ENCODE peak calls at places on chromosome 4, in six cellular contexts. K is endothelial cell of umbilical vein, Y is A549, M is K562, B is HepG2, D is GM12878. A is an unnamed sample.

GRCh38 chr4:147136308-147136707 is 190.6 kb upstream of the TTC29 start:
- DNase-seq in D (no peak), M (no peak), K (no peak), B (no peak), Y (no peak), A (no peak)

GRCh38 chr4:72631296-72631695 is 62.3 kb upstream of the ADAMTS3 start:
- DNase-seq in Y (no peak), M (peak; percentile 7), K (no peak), D (no peak), B (no peak), A (no peak)

GRCh38 chr4:88854481-88854880 is 156.9 kb upstream of the NAP1L5 start:
- DNase-seq in K (no peak), Y (no peak), M (no peak), D (no peak), B (no peak), A (no peak)

GRCh38 chr4:153154010-153154975 is 50.0 kb upstream of the TRIM2 start:
- DNase-seq in D (no peak), K (peak; percentile 57), M (no peak), Y (no peak), B (no peak), A (no peak)

GRCh38 chr4:181662383-181662782 is 580.8 kb upstream of the TENM3 start:
- DNase-seq in M (no peak), K (no peak), B (no peak), D (no peak), Y (no peak), A (no peak)

GRCh38 chr4:161728929-161729328 is 434.9 kb downstream of the FSTL5 start:
- DNase-seq in M (no peak), D (no peak), Y (no peak), B (no peak), K (no peak), A (no peak)

GRCh38 chr4:113809313-113809712 is 47.8 kb upstream of the CAMK2D start:
- DNase-seq in M (no peak), B (no peak), K (no peak), Y (no peak), D (no peak), A (no peak)

GRCh38 chr4:34939073-34939472 is 1305.2 kb downstream of the ARAP2 start:
- DNase-seq in Y (no peak), B (no peak), K (no peak), D (no peak), M (no peak), A (no peak)

GRCh38 chr4:145716200-145716599 is 36.3 kb downstream of the C4orf51 start:
- DNase-seq in M (no peak), B (no peak), Y (no peak), K (no peak), D (no peak), A (no peak)

GRCh38 chr4:158130204-158130603 is 42.6 kb downstream of the GASK1B start:
- DNase-seq in M (no peak), B (no peak), Y (no peak), K (no peak), D (no peak), A (no peak)

GRCh38 chr4:16418814-16419213 is 192.5 kb upstream of the TAPT1 start:
- DNase-seq in M (no peak), Y (no peak), B (no peak), D (no peak), K (peak; percentile 96), A (no peak)

GRCh38 chr4:17490575-17491059 is 21.3 kb downstream of the QDPR start:
- DNase-seq in Y (no peak), D (no peak), B (peak; percentile 88), M (no peak), K (peak; percentile 45), A (no peak)

GRCh38 chr4:41427306-41427882 is 110.6 kb upstream of the LIMCH1 start:
- DNase-seq in Y (no peak), B (no peak), M (no peak), D (no peak), K (peak; percentile 98), A (no peak)

GRCh38 chr4:2930135-2930805 is 32.9 kb downstream of the NOP14 start:
- DNase-seq in Y (no peak), B (peak; percentile 53), D (no peak), M (no peak), K (no peak), A (no peak)

GRCh38 chr4:124278477-124278876 is 434.1 kb downstream of the ANKRD50 start:
- DNase-seq in D (no peak), K (no peak), M (no peak), B (peak; percentile 10), Y (no peak), A (no peak)

GRCh38 chr4:144421839-144422565 is 224.0 kb upstream of the HHIP start:
- DNase-seq in D (no peak), B (no peak), Y (no peak), M (no peak), K (no peak), A (no peak)

GRCh38 chr4:81682492-81682891 is 210.8 kb upstream of the RASGEF1B start:
- DNase-seq in M (no peak), B (no peak), Y (no peak), D (no peak), K (no peak), A (no peak)

GRCh38 chr4:75726577-75726976 is 2.2 kb downstream of the USO1 start:
- DNase-seq in Y (no peak), K (no peak), D (no peak), M (no peak), B (no peak), A (no peak)

GRCh38 chr4:84971319-84971932 is 4.9 kb upstream of the WDFY3 start:
- DNase-seq in K (peak; percentile 63), D (no peak), M (peak; percentile 22), Y (peak; percentile 16), B (peak; percentile 53), A (peak; percentile 66)

GRCh38 chr4:147096667-147097604 is 151.3 kb upstream of the TTC29 start:
- DNase-seq in B (peak; percentile 34), M (peak; percentile 33), D (no peak), K (peak; percentile 63), Y (peak; percentile 13), A (peak; percentile 45)

GRCh38 chr4:10077101-10077491 is 39.5 kb downstream of the WDR1 start:
- DNase-seq in K (no peak), Y (no peak), D (no peak), M (no peak), B (no peak), A (no peak)

GRCh38 chr4:15325987-15326386 is 101.8 kb upstream of the C1QTNF7 start:
- DNase-seq in D (no peak), Y (no peak), M (no peak), B (no peak), K (no peak), A (no peak)

GRCh38 chr4:3199661-3200422 is 49.1 kb upstream of the MSANTD1 start:
- DNase-seq in M (no peak), Y (no peak), D (no peak), K (no peak), B (no peak), A (peak; percentile 22)

GRCh38 chr4:28373601-28374000 is 1513.0 kb downstream of the STIM2 start:
- DNase-seq in D (no peak), Y (no peak), K (no peak), B (no peak), M (no peak), A (no peak)

GRCh38 chr4:1458581-1458980 is 52.3 kb upstream of the NKX1-1 start:
- DNase-seq in D (no peak), K (no peak), M (no peak), B (no peak), Y (no peak), A (no peak)

GRCh38 chr4:148849581-148849980 is 407.4 kb upstream of the NR3C2 start:
- DNase-seq in M (no peak), B (no peak), K (no peak), Y (no peak), D (no peak), A (no peak)

GRCh38 chr4:148854203-148854602 is 412.0 kb upstream of the NR3C2 start:
- DNase-seq in B (no peak), D (no peak), Y (no peak), K (no peak), M (no peak), A (no peak)

GRCh38 chr4:148847544-148847943 is 405.3 kb upstream of the NR3C2 start:
- DNase-seq in K (no peak), D (no peak), Y (no peak), B (no peak), M (no peak), A (no peak)

GRCh38 chr4:148852092-148852699 is 410.0 kb upstream of the NR3C2 start:
- DNase-seq in Y (no peak), D (no peak), B (no peak), K (peak; percentile 47), M (no peak), A (no peak)

DNA sequence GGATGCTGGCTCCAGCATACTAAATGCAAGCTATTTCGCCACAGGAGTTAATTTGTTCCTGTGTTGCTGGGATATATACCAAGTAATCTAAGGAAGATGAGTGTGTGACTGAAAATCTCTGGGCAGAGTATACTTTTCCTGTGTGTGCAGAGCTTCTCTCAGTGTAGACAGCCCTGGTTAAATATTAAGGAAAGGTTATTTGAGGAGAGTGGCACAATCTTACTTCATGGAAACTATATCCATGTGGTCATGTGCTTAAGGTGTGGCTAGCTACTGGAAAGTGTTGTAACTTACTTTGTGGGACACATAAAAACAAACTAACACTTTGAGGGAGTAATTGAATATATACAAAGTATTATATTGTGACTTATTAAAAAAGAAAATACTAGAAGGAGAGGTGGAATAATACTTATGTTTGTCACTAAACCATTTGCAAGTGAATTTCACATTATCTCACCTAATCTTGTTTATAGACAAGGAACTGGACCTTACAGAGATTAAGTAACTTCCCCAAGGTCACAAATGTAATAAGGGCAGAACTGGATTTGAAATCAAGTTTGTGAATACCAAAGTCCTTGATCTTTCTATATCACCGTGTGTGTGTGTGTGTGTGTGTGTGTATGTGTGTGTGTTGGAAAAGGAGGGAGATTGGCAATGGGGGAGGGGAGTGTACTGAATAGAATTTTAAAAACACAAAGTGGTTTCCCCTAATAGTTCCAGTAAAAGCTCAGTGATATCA is 408.2 kb upstream of the NR3C2 start:
- DNase-seq in M (no peak), B (peak; percentile 20), Y (no peak), D (no peak), K (no peak), A (no peak)
- TF ChIP-seq MAX in M (no peak), B (no peak), Y (no peak), D (no peak), K (no peak), A (no peak)

GRCh38 chr4:122901621-122902020 is 20.8 kb downstream of the NUDT6 start:
- DNase-seq in Y (no peak), D (no peak), K (no peak), B (no peak), M (no peak), A (no peak)
- TF ChIP-seq MYC in Y (no peak), D (no peak), K (no peak), B (no peak), M (no peak), A (no peak)

GRCh38 chr4:53089940-53090729 is 228.0 kb downstream of the RASL11B start:
- DNase-seq in K (no peak), M (no peak), Y (no peak), D (no peak), B (no peak), A (peak; percentile 37)
- TF ChIP-seq MAX in K (no peak), M (no peak), Y (no peak), D (no peak), B (no peak), A (no peak)

DNA sequence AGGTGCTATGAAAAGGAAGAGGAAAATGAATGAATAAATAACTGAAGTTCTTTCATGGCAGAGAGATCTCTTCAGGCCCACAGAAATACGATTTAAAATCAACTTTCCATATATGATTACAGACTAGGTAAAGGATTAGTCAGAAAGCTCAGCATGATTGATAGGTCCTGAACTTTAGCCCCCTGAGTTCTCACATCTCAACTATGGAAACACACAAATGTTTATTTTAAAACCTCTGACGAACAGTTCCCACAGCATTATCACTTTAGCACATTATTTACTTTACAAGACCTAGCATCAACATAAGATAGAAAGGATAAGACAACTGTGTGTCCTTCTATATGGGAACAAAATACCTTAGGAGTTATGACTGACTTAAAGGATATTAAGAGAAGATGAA is 104.4 kb downstream of the CORIN start:
- DNase-seq in K (no peak), B (peak; percentile 86), Y (no peak), M (no peak), D (no peak), A (no peak)
- TF ChIP-seq MYC in K (no peak), B (no peak), Y (no peak), M (no peak), D (no peak), A (no peak)

A was measured in NB4.